ENCODE peak calls at places on chromosomes 3 and 15, in ten cellular contexts. B, M, I, W, J, Y, G, H, O and T are unnamed samples.

GRCh38 chr3:42336103-42336502 is 70.1 kb upstream of the CCK start:
- DNase-seq in J (no peak), I (no peak), Y (no peak), H (no peak), B (no peak), M (no peak), G (no peak), W (no peak), O (no peak), T (no peak)

GRCh38 chr3:170233532-170233931 is 11.3 kb downstream of the PRKCI start:
- DNase-seq in B (peak), O (no peak), W (no peak), Y (no peak), I (no peak), G (peak), H (peak), J (no peak), M (peak), T (no peak)

GRCh38 chr3:149615731-149616221 is 42.0 kb downstream of the WWTR1 start:
- DNase-seq in I (no peak), O (no peak), J (no peak), Y (no peak), G (peak), W (no peak), B (peak), H (no peak), M (no peak), T (peak)

GRCh38 chr3:115937054-115937453 is 313.7 kb downstream of the GAP43 start:
- DNase-seq in O (no peak), B (no peak), Y (no peak), I (peak), W (no peak), G (no peak), J (no peak), M (no peak), H (no peak), T (no peak)

GRCh38 chr3:53161820-53162671 is 1.0 kb downstream of the PRKCD start:
- DNase-seq in W (peak), G (peak), O (peak), M (peak), Y (no peak), J (no peak), I (peak), B (peak), H (no peak), T (peak)

GRCh38 chr3:24953060-24953771 is 458.6 kb upstream of the THRB start:
- DNase-seq in Y (no peak), W (no peak), B (no peak), J (no peak), O (no peak), M (no peak), G (no peak), I (no peak), H (no peak), T (no peak)

GRCh38 chr15:74422723-74423442 is 10.9 kb downstream of the SEMA7A start:
- DNase-seq in Y (no peak), W (no peak), J (no peak), B (peak), I (peak), O (peak), G (peak), H (no peak), M (no peak), T (no peak)

GRCh38 chr3:169954142-169954756 is 12.4 kb upstream of the SEC62 start:
- DNase-seq in I (no peak), W (no peak), B (no peak), J (no peak), G (no peak), M (no peak), H (no peak), Y (no peak), O (no peak), T (no peak)

GRCh38 chr3:167350245-167350862 is 29.7 kb downstream of the ZBBX start:
- DNase-seq in Y (peak), G (peak), I (peak), M (no peak), H (no peak), B (no peak), W (no peak), O (no peak), J (no peak), T (peak)

GRCh38 chr3:159762981-159763465 is 225.6 kb upstream of the IL12A start:
- DNase-seq in J (peak), B (peak), G (peak), H (no peak), M (peak), O (peak), W (peak), I (peak), Y (no peak), T (peak)

GRCh38 chr3:12180218-12180617 is 21.5 kb upstream of the TIMP4 start:
- DNase-seq in H (no peak), G (peak), B (peak), J (no peak), W (no peak), I (no peak), Y (peak), O (no peak), M (peak), T (peak)

GRCh38 chr3:183591881-183592521 is 36.5 kb upstream of the KLHL6 start:
- DNase-seq in G (peak), J (no peak), O (no peak), M (no peak), Y (no peak), H (no peak), I (no peak), B (no peak), W (no peak), T (no peak)

GRCh38 chr15:89041507-89041906 is 46.7 kb upstream of the ABHD2 start:
- DNase-seq in W (no peak), H (no peak), G (no peak), J (no peak), I (no peak), M (no peak), O (no peak), B (no peak), Y (no peak), T (no peak)

GRCh38 chr3:153852355-153852754 is 268.8 kb upstream of the ARHGEF26 start:
- DNase-seq in B (no peak), G (no peak), Y (no peak), O (no peak), W (no peak), J (no peak), M (no peak), I (no peak), H (no peak), T (no peak)

GRCh38 chr3:107455621-107456020 is 67.1 kb upstream of the BBX start:
- DNase-seq in O (no peak), B (no peak), G (no peak), J (no peak), M (no peak), W (no peak), Y (no peak), I (no peak), H (no peak), T (no peak)

GRCh38 chr15:69996842-69997478 is 100.8 kb downstream of the TLE3 start:
- DNase-seq in B (no peak), W (no peak), G (no peak), M (peak), H (no peak), O (no peak), J (no peak), I (no peak), Y (peak), T (no peak)
- TF ChIP-seq CTCF in B (no peak), W (no peak), G (no peak), M (no peak), H (no peak), O (no peak), J (no peak), I (no peak), Y (no peak), T (no peak)

GRCh38 chr15:99390667-99391066 is 139.4 kb downstream of the LRRC28 start:
- DNase-seq in M (no peak), I (no peak), B (no peak), H (no peak), G (no peak), Y (no peak), W (no peak), O (no peak), J (no peak), T (no peak)
- TF ChIP-seq CTCF in M (no peak), I (no peak), B (no peak), H (no peak), G (no peak), Y (no peak), W (no peak), O (peak), J (no peak), T (no peak)

DNA sequence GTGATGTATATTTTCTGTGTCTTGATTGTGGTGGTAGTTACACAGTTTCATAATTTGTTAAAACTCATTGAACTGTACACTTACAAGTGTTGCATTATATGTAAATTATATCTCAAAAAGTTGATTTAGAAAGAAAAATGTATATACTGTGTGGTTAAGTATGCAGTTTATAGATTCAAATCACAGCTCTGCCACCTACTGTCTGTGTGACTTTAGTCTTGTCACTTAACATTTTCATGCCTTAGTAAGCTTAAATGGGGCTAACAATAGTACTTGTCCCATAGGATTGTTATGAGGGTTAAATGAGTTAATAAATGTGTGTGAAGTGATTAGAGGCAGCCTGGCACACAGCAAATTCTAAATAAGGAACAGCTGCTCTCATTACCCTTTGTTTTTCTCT is 120.9 kb upstream of the P2RY1 start:
- DNase-seq in I (no peak), G (no peak), B (no peak), M (no peak), O (no peak), J (no peak), H (no peak), W (no peak), Y (no peak), T (no peak)
- TF ChIP-seq CTCF in I (no peak), G (no peak), B (no peak), M (no peak), O (no peak), J (no peak), H (no peak), W (no peak), Y (no peak), T (no peak)

GRCh38 chr15:69225355-69226027 is 65.1 kb downstream of the GLCE start:
- DNase-seq in O (no peak), H (peak), G (peak), M (no peak), J (no peak), I (peak), B (peak), Y (no peak), W (no peak), T (no peak)

GRCh38 chr15:69223083-69223813 is 62.8 kb downstream of the GLCE start:
- DNase-seq in Y (no peak), G (no peak), W (no peak), I (no peak), B (no peak), H (no peak), J (no peak), O (no peak), M (no peak), T (no peak)

GRCh38 chr15:69224383-69224782 is 63.9 kb downstream of the GLCE start:
- DNase-seq in J (no peak), Y (no peak), H (no peak), M (peak), I (no peak), W (no peak), B (no peak), G (peak), O (peak), T (no peak)

GRCh38 chr15:69222002-69222474 is 61.6 kb downstream of the GLCE start:
- DNase-seq in W (no peak), B (no peak), O (no peak), H (no peak), J (no peak), Y (no peak), G (no peak), I (no peak), M (no peak), T (no peak)

GRCh38 chr15:69226028-69226355 is 65.6 kb downstream of the GLCE start:
- DNase-seq in B (no peak), I (no peak), W (no peak), M (no peak), O (no peak), Y (no peak), H (no peak), G (no peak), J (no peak), T (no peak)
- TF ChIP-seq CTCF in B (no peak), I (no peak), W (no peak), M (no peak), O (no peak), Y (no peak), H (no peak), G (no peak), J (no peak), T (no peak)